ENCODE peak calls at places on chromosome 4, in five cellular contexts. X is GM12878, F is SK-N-SH, W is HepG2, S is H1. T is an unnamed sample.

GRCh38 chr4:94960703-94961102 is 202.9 kb downstream of the BMPR1B start:
- DNase-seq in X (no peak), S (no peak), F (no peak), W (no peak), T (no peak)

GRCh38 chr4:35151816-35152572 is 1092.3 kb downstream of the ARAP2 start:
- DNase-seq in X (no peak), S (peak; percentile 7), W (peak; percentile 32), F (peak; percentile 20), T (no peak)

GRCh38 chr4:80781436-80781835 is 249.1 kb upstream of the BMP3 start:
- DNase-seq in W (no peak), X (no peak), S (no peak), F (no peak), T (no peak)

GRCh38 chr4:138645289-138645688 is 370.3 kb upstream of the NOCT start:
- DNase-seq in F (no peak), X (no peak), W (no peak), S (no peak), T (no peak)

GRCh38 chr4:108109997-108110416 is 58.7 kb downstream of the LEF1 start:
- DNase-seq in X (peak; percentile 16), S (no peak), F (no peak), W (no peak), T (no peak)

GRCh38 chr4:8029689-8030088 is 90.0 kb upstream of the AFAP1 start:
- DNase-seq in F (no peak), W (no peak), S (no peak), X (no peak), T (no peak)

GRCh38 chr4:4333265-4333706 is 43.2 kb downstream of the ZBTB49 start:
- DNase-seq in X (no peak), W (no peak), F (no peak), S (no peak), T (no peak)

GRCh38 chr4:157217708-157218107 is 2.8 kb upstream of the GRIA2 start:
- DNase-seq in S (no peak), X (no peak), F (peak; percentile 32), W (peak; percentile 3), T (no peak)

GRCh38 chr4:2260336-2261109 is 1.4 kb downstream of the MXD4 start:
- DNase-seq in S (no peak), X (no peak), F (no peak), W (no peak), T (no peak)

GRCh38 chr4:145167884-145168283 is 12.5 kb downstream of the OTUD4 start:
- DNase-seq in F (no peak), S (no peak), W (no peak), X (no peak), T (no peak)

GRCh38 chr4:163941221-163941865 is 446.9 kb downstream of the TMA16 start:
- DNase-seq in S (no peak), W (no peak), F (no peak), X (no peak), T (no peak)

GRCh38 chr4:40953253-40954118 is 203.7 kb downstream of the NSUN7 start:
- DNase-seq in S (no peak), W (no peak), F (no peak), X (no peak), T (no peak)

GRCh38 chr4:3317656-3318211 is 24.9 kb downstream of the RGS12 start:
- DNase-seq in W (no peak), X (no peak), F (no peak), S (no peak), T (no peak)

GRCh38 chr4:147822128-147822527 is 90.2 kb downstream of the ARHGAP10 start:
- DNase-seq in W (peak; percentile 39), F (no peak), X (no peak), S (no peak), T (no peak)

GRCh38 chr4:62474802-62475201 is 1274.7 kb downstream of the ADGRL3 start:
- DNase-seq in X (no peak), F (no peak), S (no peak), W (no peak), T (no peak)

GRCh38 chr4:107760281-107760947 is 40.4 kb upstream of the PAPSS1 start:
- DNase-seq in S (no peak), F (peak; percentile 2), W (peak; percentile 23), X (no peak), T (no peak)

GRCh38 chr4:76943129-76943620 is 6.4 kb upstream of the SEPTIN11 start:
- DNase-seq in S (no peak), F (no peak), X (no peak), W (no peak), T (no peak)

GRCh38 chr4:165464813-165465381 is 86.1 kb downstream of the CPE start:
- DNase-seq in F (peak; percentile 54), X (no peak), W (peak; percentile 18), S (no peak), T (no peak)

DNA sequence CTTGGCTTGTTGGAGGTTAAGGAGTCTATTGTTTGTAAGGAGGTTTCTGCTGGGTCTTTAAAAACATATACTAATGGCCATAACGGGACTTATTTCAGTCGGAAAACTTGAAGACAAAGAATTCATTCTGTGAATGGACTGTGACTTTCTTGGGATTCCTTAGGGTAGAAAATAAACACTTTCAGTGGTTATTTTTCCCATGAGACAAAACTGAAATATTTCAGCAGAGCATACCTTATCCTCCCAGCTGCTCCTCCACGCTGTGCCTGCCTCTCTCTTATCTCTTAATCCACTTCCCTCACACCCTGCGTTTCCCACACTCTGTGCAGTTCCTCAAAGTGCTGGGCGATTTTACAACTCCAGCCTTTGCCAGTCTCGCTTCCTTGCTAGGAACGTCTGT is 47.1 kb upstream of the SORBS2 start:
- DNase-seq in X (no peak), S (no peak), F (no peak), W (no peak), T (no peak)
- TF ChIP-seq TAF1 in X (no peak), S (no peak), F (no peak), W (no peak), T (no peak)

GRCh38 chr4:105966046-105966445 is 70.8 kb downstream of the NPNT start:
- DNase-seq in S (no peak), F (no peak), W (no peak), X (no peak), T (no peak)

GRCh38 chr4:105965183-105965800 is 70.0 kb downstream of the NPNT start:
- DNase-seq in S (no peak), W (no peak), F (no peak), X (no peak), T (no peak)

GRCh38 chr4:105969575-105969974 is 74.3 kb downstream of the NPNT start:
- DNase-seq in F (no peak), X (no peak), W (no peak), S (no peak), T (no peak)

GRCh38 chr4:105967058-105967658 is 71.9 kb downstream of the NPNT start:
- DNase-seq in X (no peak), S (no peak), F (no peak), W (no peak), T (no peak)

GRCh38 chr4:105963461-105964400 is 68.5 kb downstream of the NPNT start:
- DNase-seq in W (no peak), X (no peak), S (no peak), F (no peak), T (no peak)
- TF ChIP-seq POLR2AphosphoS5 in W (no peak), X (no peak), S (no peak), F (no peak), T (no peak)

GRCh38 chr4:115370012-115370411 is 256.6 kb upstream of the NDST4 start:
- DNase-seq in X (no peak), S (no peak), W (no peak), F (no peak), T (no peak)
- TF ChIP-seq TAF1 in X (no peak), S (no peak), W (no peak), F (no peak), T (no peak)

GRCh38 chr4:26094076-26094475 is 180.1 kb downstream of the SMIM20 start:
- DNase-seq in X (no peak), W (no peak), S (no peak), F (no peak), T (no peak)

GRCh38 chr4:26088433-26088928 is 174.5 kb downstream of the SMIM20 start:
- DNase-seq in W (no peak), F (no peak), X (peak; percentile 80), S (no peak), T (no peak)

GRCh38 chr4:26094911-26095310 is 180.9 kb downstream of the SMIM20 start:
- DNase-seq in X (no peak), W (no peak), S (no peak), F (no peak), T (no peak)

GRCh38 chr4:26093561-26093960 is 179.5 kb downstream of the SMIM20 start:
- DNase-seq in F (no peak), W (no peak), X (no peak), S (no peak), T (no peak)
- TF ChIP-seq POLR2AphosphoS5 in F (no peak), W (no peak), X (no peak), S (no peak), T (no peak)

GRCh38 chr4:26748805-26749204 is 111.8 kb upstream of the STIM2 start:
- DNase-seq in X (no peak), F (no peak), S (no peak), W (no peak), T (no peak)

GRCh38 chr4:26751838-26752237 is 108.8 kb upstream of the STIM2 start:
- DNase-seq in W (no peak), F (no peak), X (peak; percentile 16), S (no peak), T (no peak)

GRCh38 chr4:26753187-26753586 is 107.5 kb upstream of the STIM2 start:
- DNase-seq in F (no peak), X (no peak), S (no peak), W (no peak), T (no peak)

GRCh38 chr4:26749867-26750266 is 110.8 kb upstream of the STIM2 start:
- DNase-seq in S (no peak), W (no peak), X (no peak), F (no peak), T (no peak)

GRCh38 chr4:26751004-26751403 is 109.6 kb upstream of the STIM2 start:
- DNase-seq in X (no peak), F (no peak), W (peak; percentile 21), S (no peak), T (no peak)
- TF ChIP-seq TAF1 in X (no peak), F (no peak), W (no peak), S (no peak), T (no peak)

DNA sequence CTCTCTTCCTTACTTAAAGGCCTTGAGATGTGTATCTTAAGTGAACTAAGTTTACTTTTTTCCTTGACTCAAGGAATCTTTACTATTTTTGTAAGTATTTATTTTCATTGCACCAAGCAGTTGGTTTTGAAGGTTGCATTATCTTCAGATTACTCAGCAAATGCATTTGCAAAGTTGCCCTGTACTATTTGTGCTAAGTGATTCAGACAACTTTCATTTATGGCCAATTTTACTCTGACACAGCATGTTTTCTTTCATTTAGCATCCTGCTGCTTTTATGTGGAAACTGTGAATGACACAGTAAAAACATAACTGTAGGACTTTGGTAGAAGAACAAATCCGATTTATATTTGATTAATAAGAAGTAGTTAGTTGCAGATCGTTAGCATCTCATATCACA is 191.0 kb downstream of the CCSER1 start:
- DNase-seq in X (no peak), W (no peak), S (no peak), F (no peak), T (no peak)
- TF ChIP-seq POLR2AphosphoS5 in X (no peak), W (no peak), S (no peak), F (no peak), T (no peak)

T was measured in GM12892.